ENCODE peak calls at places on chromosomes 5 and 9, in seven cellular contexts. One of them, this sample, is unnamed.

GRCh38 chr5:14716755-14717752 is 52.5 kb downstream of the OTULIN start:
- DNase-seq in heart left ventricle: no peak
- DNase-seq in HFF-Myc: no peak
- DNase-seq in mammary epithelial cell: no peak
- DNase-seq in cardiac fibroblast: no peak
- DNase-seq in left ventricle myocardium inferior: no peak
- DNase-seq in AG04450: no peak
- DNase-seq in this sample: no peak

GRCh38 chr5:43769576-43770352 is 166.8 kb downstream of the NNT start:
- DNase-seq in heart left ventricle: peak
- DNase-seq in AG04450: peak
- DNase-seq in mammary epithelial cell: peak
- DNase-seq in HFF-Myc: no peak
- DNase-seq in cardiac fibroblast: peak
- DNase-seq in left ventricle myocardium inferior: no peak
- DNase-seq in this sample: no peak

GRCh38 chr5:23412011-23412410 is 95.4 kb upstream of the PRDM9 start:
- DNase-seq in AG04450: no peak
- DNase-seq in mammary epithelial cell: peak
- DNase-seq in cardiac fibroblast: peak
- DNase-seq in HFF-Myc: no peak
- DNase-seq in heart left ventricle: no peak
- DNase-seq in left ventricle myocardium inferior: no peak
- DNase-seq in this sample: no peak

GRCh38 chr9:117744856-117745389 is 40.7 kb downstream of the TLR4 start:
- DNase-seq in AG04450: no peak
- DNase-seq in left ventricle myocardium inferior: peak
- DNase-seq in cardiac fibroblast: peak
- DNase-seq in HFF-Myc: no peak
- DNase-seq in mammary epithelial cell: no peak
- DNase-seq in heart left ventricle: peak
- DNase-seq in this sample: no peak

GRCh38 chr5:76982450-76982849 is 29.6 kb downstream of the CRHBP start:
- DNase-seq in cardiac fibroblast: no peak
- DNase-seq in heart left ventricle: no peak
- DNase-seq in left ventricle myocardium inferior: no peak
- DNase-seq in mammary epithelial cell: no peak
- DNase-seq in AG04450: no peak
- DNase-seq in HFF-Myc: no peak
- DNase-seq in this sample: no peak

GRCh38 chr5:57642066-57642465 is 159.5 kb upstream of the ACTBL2 start:
- DNase-seq in AG04450: no peak
- DNase-seq in heart left ventricle: no peak
- DNase-seq in HFF-Myc: no peak
- DNase-seq in left ventricle myocardium inferior: no peak
- DNase-seq in mammary epithelial cell: no peak
- DNase-seq in cardiac fibroblast: no peak
- DNase-seq in this sample: no peak

GRCh38 chr9:81546498-81546897 is 142.8 kb downstream of the TLE1 start:
- DNase-seq in cardiac fibroblast: no peak
- DNase-seq in HFF-Myc: no peak
- DNase-seq in AG04450: no peak
- DNase-seq in heart left ventricle: no peak
- DNase-seq in left ventricle myocardium inferior: no peak
- DNase-seq in mammary epithelial cell: no peak
- DNase-seq in this sample: no peak

GRCh38 chr5:137778772-137779564 is 24.8 kb upstream of the HNRNPA0 start:
- DNase-seq in HFF-Myc: peak
- DNase-seq in cardiac fibroblast: peak
- DNase-seq in AG04450: no peak
- DNase-seq in heart left ventricle: no peak
- DNase-seq in left ventricle myocardium inferior: no peak
- DNase-seq in mammary epithelial cell: peak
- DNase-seq in this sample: no peak

GRCh38 chr5:159157552-159157951 is 51.8 kb downstream of the RNF145 start:
- DNase-seq in cardiac fibroblast: no peak
- DNase-seq in mammary epithelial cell: no peak
- DNase-seq in AG04450: no peak
- DNase-seq in heart left ventricle: no peak
- DNase-seq in left ventricle myocardium inferior: no peak
- DNase-seq in HFF-Myc: no peak
- DNase-seq in this sample: no peak

GRCh38 chr9:136225748-136226679 is 19.6 kb downstream of the QSOX2 start:
- DNase-seq in HFF-Myc: no peak
- DNase-seq in cardiac fibroblast: peak
- DNase-seq in heart left ventricle: peak
- DNase-seq in mammary epithelial cell: peak
- DNase-seq in left ventricle myocardium inferior: peak
- DNase-seq in AG04450: no peak
- DNase-seq in this sample: no peak

GRCh38 chr9:73239868-73240267 is 88.2 kb downstream of the ANXA1 start:
- DNase-seq in left ventricle myocardium inferior: no peak
- DNase-seq in HFF-Myc: no peak
- DNase-seq in AG04450: no peak
- DNase-seq in mammary epithelial cell: peak
- DNase-seq in heart left ventricle: no peak
- DNase-seq in cardiac fibroblast: no peak
- DNase-seq in this sample: no peak

GRCh38 chr5:31197183-31197582 is 3.7 kb downstream of the CDH6 start:
- DNase-seq in HFF-Myc: no peak
- DNase-seq in cardiac fibroblast: peak
- DNase-seq in heart left ventricle: no peak
- DNase-seq in mammary epithelial cell: no peak
- DNase-seq in left ventricle myocardium inferior: no peak
- DNase-seq in AG04450: peak
- DNase-seq in this sample: no peak

GRCh38 chr9:125908138-125908537 is 161.0 kb downstream of the PBX3 start:
- DNase-seq in heart left ventricle: no peak
- DNase-seq in mammary epithelial cell: no peak
- DNase-seq in left ventricle myocardium inferior: no peak
- DNase-seq in HFF-Myc: no peak
- DNase-seq in AG04450: no peak
- DNase-seq in cardiac fibroblast: no peak
- DNase-seq in this sample: no peak

GRCh38 chr5:149901511-149901910 is 43.1 kb downstream of the PDE6A start:
- DNase-seq in mammary epithelial cell: no peak
- DNase-seq in cardiac fibroblast: no peak
- DNase-seq in AG04450: no peak
- DNase-seq in HFF-Myc: no peak
- DNase-seq in heart left ventricle: no peak
- DNase-seq in left ventricle myocardium inferior: no peak
- DNase-seq in this sample: no peak

GRCh38 chr5:80931423-80931822 is 28.7 kb upstream of the RASGRF2 start:
- DNase-seq in HFF-Myc: no peak
- DNase-seq in heart left ventricle: no peak
- DNase-seq in AG04450: no peak
- DNase-seq in cardiac fibroblast: no peak
- DNase-seq in mammary epithelial cell: no peak
- DNase-seq in left ventricle myocardium inferior: no peak
- DNase-seq in this sample: no peak

GRCh38 chr9:134162212-134162775 is 2.1 kb downstream of the RNU6ATAC start:
- DNase-seq in mammary epithelial cell: no peak
- DNase-seq in cardiac fibroblast: no peak
- DNase-seq in HFF-Myc: no peak
- DNase-seq in left ventricle myocardium inferior: no peak
- DNase-seq in heart left ventricle: no peak
- DNase-seq in AG04450: no peak
- DNase-seq in this sample: no peak

GRCh38 chr9:134161647-134162046 is 2.7 kb downstream of the RNU6ATAC start:
- DNase-seq in mammary epithelial cell: no peak
- DNase-seq in heart left ventricle: no peak
- DNase-seq in AG04450: no peak
- DNase-seq in left ventricle myocardium inferior: no peak
- DNase-seq in cardiac fibroblast: no peak
- DNase-seq in HFF-Myc: no peak
- DNase-seq in this sample: no peak

GRCh38 chr9:134164879-134165278 is 515 bp upstream of the RNU6ATAC start:
- DNase-seq in left ventricle myocardium inferior: no peak
- DNase-seq in cardiac fibroblast: no peak
- DNase-seq in mammary epithelial cell: no peak
- DNase-seq in AG04450: no peak
- DNase-seq in HFF-Myc: no peak
- DNase-seq in heart left ventricle: no peak
- DNase-seq in this sample: no peak

GRCh38 chr9:134162926-134163373 is 1.4 kb downstream of the RNU6ATAC start:
- DNase-seq in HFF-Myc: no peak
- DNase-seq in heart left ventricle: no peak
- DNase-seq in mammary epithelial cell: no peak
- DNase-seq in cardiac fibroblast: no peak
- DNase-seq in AG04450: no peak
- DNase-seq in left ventricle myocardium inferior: no peak
- DNase-seq in this sample: no peak

GRCh38 chr9:134163374-134164196 is 779 bp downstream of the RNU6ATAC start:
- DNase-seq in cardiac fibroblast: peak
- DNase-seq in heart left ventricle: peak
- DNase-seq in AG04450: no peak
- DNase-seq in left ventricle myocardium inferior: peak
- DNase-seq in mammary epithelial cell: peak
- DNase-seq in HFF-Myc: no peak
- DNase-seq in this sample: no peak
- TF ChIP-seq CTCF in cardiac fibroblast: peak
- TF ChIP-seq CTCF in heart left ventricle: peak
- TF ChIP-seq CTCF in AG04450: peak
- TF ChIP-seq CTCF in left ventricle myocardium inferior: peak
- TF ChIP-seq CTCF in mammary epithelial cell: no peak
- TF ChIP-seq CTCF in HFF-Myc: peak
- TF ChIP-seq CTCF in this sample: peak

DNA sequence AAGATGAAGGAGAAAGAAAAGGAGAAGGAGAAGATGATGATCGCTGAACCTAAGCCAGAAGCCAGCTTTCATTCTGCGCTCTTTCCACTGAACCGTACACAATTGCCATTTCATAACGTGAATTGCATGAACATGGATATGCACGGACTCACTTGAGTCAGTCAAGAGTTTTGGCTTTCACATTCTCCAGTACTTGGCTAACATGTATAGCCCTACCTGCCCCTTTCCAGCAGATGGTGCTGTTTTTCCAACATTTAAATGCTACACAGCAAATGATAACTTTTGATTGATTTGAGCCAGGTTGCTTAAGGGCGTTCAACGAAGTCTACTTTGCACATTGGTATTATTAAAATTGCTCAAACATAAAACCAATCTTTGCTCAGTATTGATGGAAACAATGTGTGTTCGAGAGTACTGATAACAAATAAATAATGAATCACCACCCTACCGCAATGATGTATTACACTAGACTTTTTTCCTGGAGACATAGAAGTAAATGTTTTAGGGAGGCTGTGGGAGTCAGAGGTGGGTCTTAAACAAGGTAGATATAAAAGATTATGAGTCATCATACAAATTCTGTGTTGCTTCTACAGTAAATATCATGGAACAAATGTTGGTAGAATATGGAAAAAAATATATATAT is 196.4 kb downstream of the TRPM3 start:
- DNase-seq in heart left ventricle: peak
- DNase-seq in left ventricle myocardium inferior: no peak
- DNase-seq in AG04450: peak
- DNase-seq in mammary epithelial cell: peak
- DNase-seq in HFF-Myc: peak
- DNase-seq in cardiac fibroblast: peak
- DNase-seq in this sample: peak
- H3K4me3 ChIP-seq in heart left ventricle: peak
- H3K4me3 ChIP-seq in left ventricle myocardium inferior: peak
- H3K4me3 ChIP-seq in AG04450: no peak
- H3K4me3 ChIP-seq in mammary epithelial cell: peak
- H3K4me3 ChIP-seq in HFF-Myc: no peak
- H3K4me3 ChIP-seq in cardiac fibroblast: peak
- H3K4me3 ChIP-seq in this sample: no peak

DNA sequence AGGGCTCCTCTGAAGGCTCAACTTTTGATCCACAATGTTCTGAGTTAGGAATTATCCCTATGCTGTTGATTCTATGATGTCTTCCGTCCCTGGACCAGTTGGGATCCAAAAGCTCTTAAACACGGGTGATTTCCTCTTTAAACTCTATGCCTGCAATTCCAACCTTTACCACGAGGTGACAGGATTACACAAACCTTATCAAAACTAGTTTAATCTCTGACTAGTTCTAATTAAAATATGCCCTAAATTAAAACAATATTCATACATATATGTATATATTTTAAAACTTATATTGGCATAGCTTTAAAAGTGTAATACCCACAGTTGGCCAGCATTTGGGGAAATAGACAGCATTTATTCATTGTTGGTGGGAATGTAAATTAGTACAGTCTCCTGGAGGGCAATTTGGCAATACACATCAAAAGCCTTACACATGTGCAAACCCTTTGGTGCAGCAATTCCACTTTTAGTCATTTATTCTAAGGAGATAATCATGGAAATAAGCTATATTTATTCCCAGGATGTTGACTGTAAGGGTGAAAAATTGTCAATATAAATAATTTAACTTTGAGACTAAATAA is 51.6 kb upstream of the PHYKPL start:
- DNase-seq in left ventricle myocardium inferior: no peak
- DNase-seq in heart left ventricle: no peak
- DNase-seq in AG04450: no peak
- DNase-seq in cardiac fibroblast: peak
- DNase-seq in mammary epithelial cell: peak
- DNase-seq in HFF-Myc: peak
- DNase-seq in this sample: no peak
- TF ChIP-seq CTCF in left ventricle myocardium inferior: peak
- TF ChIP-seq CTCF in heart left ventricle: peak
- TF ChIP-seq CTCF in AG04450: peak
- TF ChIP-seq CTCF in cardiac fibroblast: peak
- TF ChIP-seq CTCF in mammary epithelial cell: peak
- TF ChIP-seq CTCF in HFF-Myc: peak
- TF ChIP-seq CTCF in this sample: peak

GRCh38 chr9:69627301-69627700 is 44.9 kb downstream of the APBA1 start:
- DNase-seq in left ventricle myocardium inferior: no peak
- DNase-seq in HFF-Myc: no peak
- DNase-seq in AG04450: no peak
- DNase-seq in mammary epithelial cell: no peak
- DNase-seq in heart left ventricle: no peak
- DNase-seq in cardiac fibroblast: no peak
- DNase-seq in this sample: no peak
- H3K4me3 ChIP-seq in left ventricle myocardium inferior: no peak
- H3K4me3 ChIP-seq in HFF-Myc: no peak
- H3K4me3 ChIP-seq in AG04450: no peak
- H3K4me3 ChIP-seq in mammary epithelial cell: no peak
- H3K4me3 ChIP-seq in heart left ventricle: no peak
- H3K4me3 ChIP-seq in cardiac fibroblast: no peak
- H3K4me3 ChIP-seq in this sample: no peak

GRCh38 chr9:76403352-76403751 is 9.1 kb upstream of the RFK start:
- DNase-seq in left ventricle myocardium inferior: no peak
- DNase-seq in cardiac fibroblast: peak
- DNase-seq in HFF-Myc: peak
- DNase-seq in heart left ventricle: no peak
- DNase-seq in mammary epithelial cell: peak
- DNase-seq in AG04450: peak
- DNase-seq in this sample: peak
- TF ChIP-seq CTCF in left ventricle myocardium inferior: peak
- TF ChIP-seq CTCF in cardiac fibroblast: peak
- TF ChIP-seq CTCF in HFF-Myc: no peak
- TF ChIP-seq CTCF in heart left ventricle: peak
- TF ChIP-seq CTCF in mammary epithelial cell: peak
- TF ChIP-seq CTCF in AG04450: peak
- TF ChIP-seq CTCF in this sample: peak